ENCODE peak calls at places on chromosomes 4 and X, in seven cellular contexts. G, C, T, Q, J, Y and Z are unnamed samples.

GRCh38 chrX:10506781-10507180 is 113.6 kb downstream of the MID1 start:
- DNase-seq in G (no peak), C (peak; percentile 49), T (no peak), Q (no peak), J (no peak), Y (no peak), Z (no peak)

GRCh38 chr4:110074570-110074969 is 123.8 kb downstream of the ELOVL6 start:
- DNase-seq in G (no peak), C (no peak), T (peak; percentile 17), Q (no peak), J (no peak), Y (no peak), Z (no peak)

GRCh38 chrX:135421932-135422809 is at the start of gene SMIM10L2A:
- DNase-seq in G (no peak), C (no peak), T (no peak), Q (no peak), J (no peak), Y (no peak), Z (no peak)

GRCh38 chr4:154009795-154010194 is 220.9 kb upstream of the SFRP2 start:
- DNase-seq in G (no peak), C (no peak), T (no peak), Q (no peak), J (no peak), Y (no peak), Z (no peak)

GRCh38 chr4:116537828-116538227 is 547.5 kb downstream of the TRAM1L1 start:
- DNase-seq in G (no peak), C (no peak), T (no peak), Q (no peak), J (no peak), Y (no peak), Z (no peak)

GRCh38 chr4:142550955-142551354 is 295.1 kb downstream of the INPP4B start:
- DNase-seq in G (no peak), C (no peak), T (peak; percentile 22), Q (peak; percentile 29), J (no peak), Y (no peak), Z (no peak)

GRCh38 chr4:128715616-128716015 is 93.9 kb upstream of the JADE1 start:
- DNase-seq in G (no peak), C (peak; percentile 47), T (no peak), Q (peak; percentile 45), J (no peak), Y (no peak), Z (no peak)

GRCh38 chrX:12974797-12975669 is at the start of gene TMSB4X:
- DNase-seq in G (peak; percentile 74), C (peak; percentile 87), T (peak; percentile 89), Q (peak; percentile 86), J (no peak), Y (peak; percentile 74), Z (peak; percentile 78)

GRCh38 chr4:25635501-25635900 is 20.1 kb upstream of the SLC34A2 start:
- DNase-seq in G (no peak), C (no peak), T (no peak), Q (no peak), J (no peak), Y (no peak), Z (no peak)

GRCh38 chr4:91113130-91113706 is 986.0 kb downstream of the CCSER1 start:
- DNase-seq in G (peak; percentile 23), C (peak; percentile 61), T (no peak), Q (peak; percentile 32), J (no peak), Y (no peak), Z (no peak)

GRCh38 chr4:39729557-39729956 is 31.6 kb downstream of the UBE2K start:
- DNase-seq in G (no peak), C (peak; percentile 60), T (no peak), Q (peak; percentile 45), J (no peak), Y (no peak), Z (no peak)

GRCh38 chr4:23819041-23819511 is 70.8 kb downstream of the PPARGC1A start:
- DNase-seq in G (no peak), C (peak; percentile 6), T (no peak), Q (peak; percentile 51), J (peak; percentile 47), Y (no peak), Z (no peak)

GRCh38 chrX:8586953-8587352 is 122.3 kb downstream of the VCX3B start:
- DNase-seq in G (no peak), C (no peak), T (no peak), Q (no peak), J (no peak), Y (no peak), Z (no peak)

GRCh38 chr4:65559270-65559669 is 111.0 kb downstream of the EPHA5 start:
- DNase-seq in G (no peak), C (no peak), T (no peak), Q (no peak), J (no peak), Y (no peak), Z (no peak)

GRCh38 chr4:123659759-123660158 is 263.2 kb downstream of the SPRY1 start:
- DNase-seq in G (no peak), C (no peak), T (no peak), Q (peak; percentile 26), J (no peak), Y (no peak), Z (no peak)

GRCh38 chrX:84046403-84046984 is 141.5 kb downstream of the RPS6KA6 start:
- DNase-seq in G (peak; percentile 26), C (peak; percentile 46), T (no peak), Q (peak; percentile 28), J (no peak), Y (peak; percentile 7), Z (peak; percentile 24)

GRCh38 chrX:150449313-150449712 is 86.2 kb downstream of the MAMLD1 start:
- DNase-seq in G (no peak), C (no peak), T (no peak), Q (no peak), J (no peak), Y (no peak), Z (no peak)
- TF ChIP-seq CTCF in G (peak; percentile 29), C (peak; percentile 6), T (no peak), Q (no peak), J (no peak), Y (no peak), Z (no peak)

GRCh38 chr4:4577359-4577875 is 35.6 kb upstream of the STX18 start:
- DNase-seq in G (no peak), C (no peak), T (no peak), Q (no peak), J (no peak), Y (no peak), Z (no peak)

GRCh38 chr4:4574792-4575191 is 32.9 kb upstream of the STX18 start:
- DNase-seq in G (no peak), C (peak; percentile 98), T (peak; percentile 47), Q (peak; percentile 91), J (peak; percentile 18), Y (peak; percentile 46), Z (no peak)

GRCh38 chr4:4574052-4574451 is 32.2 kb upstream of the STX18 start:
- DNase-seq in G (no peak), C (no peak), T (peak; percentile 16), Q (no peak), J (no peak), Y (no peak), Z (no peak)

GRCh38 chr4:4572821-4573220 is 31.0 kb upstream of the STX18 start:
- DNase-seq in G (no peak), C (peak; percentile 36), T (no peak), Q (no peak), J (no peak), Y (no peak), Z (no peak)

DNA sequence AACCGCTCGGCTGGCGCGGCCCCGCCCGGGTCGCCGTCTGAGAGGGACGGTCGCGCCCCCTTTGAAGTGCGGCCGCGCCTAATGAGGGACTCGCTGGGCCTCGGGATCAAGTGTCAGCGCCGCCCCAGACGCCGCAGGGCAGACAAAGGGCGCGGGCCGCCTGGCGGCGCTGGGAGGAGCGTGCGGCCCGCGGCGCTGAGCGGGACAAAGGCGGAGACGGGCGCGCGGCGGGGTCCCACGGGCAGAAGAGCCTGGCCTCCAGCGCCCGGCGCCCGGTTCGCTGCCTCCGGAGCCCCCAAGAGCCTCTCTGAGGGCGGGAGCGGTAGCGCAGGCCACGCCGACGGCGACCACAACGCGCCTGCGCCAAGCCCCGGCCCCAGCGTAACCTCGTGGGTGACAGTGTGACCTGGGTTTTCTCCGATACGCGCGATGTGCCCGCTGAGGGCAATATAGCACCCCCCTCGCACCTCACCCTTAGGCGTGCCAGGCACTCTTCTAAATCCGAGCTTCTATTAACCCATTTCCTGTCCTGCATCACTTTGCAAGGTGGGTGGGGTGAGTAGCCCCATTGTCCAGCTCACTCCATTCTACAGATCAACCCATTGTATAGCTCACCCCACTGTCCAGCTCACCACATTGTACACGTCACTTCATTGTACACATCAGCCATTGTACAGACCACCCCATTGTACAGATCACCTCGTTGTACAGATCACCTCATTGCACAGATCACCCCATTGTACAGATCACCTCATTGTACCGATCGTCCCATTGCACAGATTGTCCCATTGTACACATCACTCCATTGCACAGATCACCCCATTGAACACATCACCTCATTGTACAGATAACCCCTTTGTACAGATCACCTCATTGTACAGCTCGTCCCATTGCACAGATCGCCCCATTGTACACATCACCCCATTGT is 33.7 kb upstream of the STX18 start:
- DNase-seq in G (peak; percentile 84), C (peak; percentile 73), T (peak; percentile 74), Q (peak; percentile 61), J (no peak), Y (peak; percentile 73), Z (peak; percentile 70)
- TF ChIP-seq CTCF in G (peak; percentile 40), C (peak; percentile 36), T (peak; percentile 58), Q (peak; percentile 35), J (no peak), Y (peak; percentile 65), Z (peak; percentile 59)

DNA sequence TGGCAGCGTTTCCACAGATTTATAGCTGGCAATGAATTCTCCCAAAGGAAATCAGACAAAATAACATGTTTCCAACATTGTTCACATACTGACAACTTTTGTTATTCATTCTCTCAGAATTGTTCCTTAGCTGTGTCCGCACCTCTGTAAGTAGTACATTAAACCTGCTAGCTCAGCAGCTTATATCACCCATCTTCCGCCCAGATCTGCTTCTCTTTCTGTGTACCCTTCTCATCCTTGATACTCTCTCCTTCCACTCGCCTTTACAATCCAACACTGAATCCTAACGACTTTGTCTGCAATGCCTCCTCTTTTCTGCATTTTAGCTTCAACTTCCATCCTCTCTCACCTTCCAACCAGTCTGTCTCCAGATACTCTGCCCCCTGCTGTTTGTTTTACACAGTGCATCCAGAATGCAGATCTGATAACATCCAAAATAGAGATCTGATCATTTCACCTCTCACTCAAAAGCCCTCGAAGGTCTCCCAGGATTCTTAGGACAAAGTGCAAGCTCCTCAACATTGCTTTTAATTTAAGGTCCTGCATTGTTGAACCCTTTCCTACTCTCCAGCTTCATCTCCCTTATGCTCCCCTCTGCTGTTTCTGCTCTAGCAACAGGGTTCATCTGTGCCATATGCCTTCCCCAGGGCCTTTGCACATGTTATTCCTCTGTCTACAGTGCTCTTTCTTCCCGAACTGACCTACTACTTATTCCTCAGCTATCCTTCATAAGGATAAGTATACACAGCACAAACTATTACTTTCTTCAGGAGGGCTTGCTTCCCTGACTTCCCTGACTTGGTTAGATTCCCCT is 67.3 kb upstream of the VBP1 start:
- DNase-seq in G (peak; percentile 15), C (peak; percentile 30), T (peak; percentile 15), Q (peak; percentile 8), J (no peak), Y (peak; percentile 12), Z (peak; percentile 16)
- TF ChIP-seq CTCF in G (peak; percentile 57), C (peak; percentile 50), T (peak; percentile 38), Q (peak; percentile 49), J (peak; percentile 43), Y (peak; percentile 54), Z (peak; percentile 28)

DNA sequence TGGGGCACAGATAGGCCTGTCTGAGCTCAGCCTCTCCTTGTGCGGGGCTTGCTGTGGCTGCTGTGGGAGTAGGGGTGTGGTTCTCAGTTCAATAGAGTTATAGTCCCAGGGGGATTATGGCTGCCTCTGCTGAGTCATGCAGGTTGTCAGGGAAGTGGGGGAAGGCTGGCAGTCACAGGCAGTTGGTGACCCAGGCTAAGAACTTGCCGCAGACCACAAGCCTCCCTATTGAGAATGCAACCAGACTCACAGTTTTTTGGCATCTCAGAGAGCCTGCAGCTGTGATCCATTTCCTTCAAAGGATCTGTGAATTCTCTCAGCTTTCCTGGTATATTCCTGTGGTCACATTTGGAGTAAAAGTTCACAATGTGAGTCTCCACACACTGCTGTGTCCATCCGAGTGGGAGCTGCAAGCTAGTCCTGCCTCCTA is 364.9 kb downstream of the ZNF674 start:
- DNase-seq in G (no peak), C (peak; percentile 89), T (no peak), Q (peak; percentile 95), J (no peak), Y (no peak), Z (no peak)
- TF ChIP-seq CTCF in G (no peak), C (no peak), T (no peak), Q (peak; percentile 7), J (no peak), Y (no peak), Z (no peak)